ENCODE peak calls at places on chromosomes 7 and 10, in six cellular contexts. W, X, M, Z, A and F are unnamed samples.

GRCh38 chr7:46317256-46317655 is 396.2 kb upstream of the IGFBP3 start:
- DNase-seq in W (no peak), A (no peak), Z (no peak), M (peak; percentile 46), X (no peak), F (no peak)

GRCh38 chr10:15704581-15704968 is 15.1 kb downstream of the ITGA8 start:
- DNase-seq in M (no peak), A (no peak), X (no peak), W (no peak), Z (no peak), F (no peak)

GRCh38 chr7:95772771-95773581 is 622 bp downstream of the DYNC1I1 start:
- DNase-seq in Z (peak; percentile 56), A (no peak), M (no peak), X (no peak), W (peak; percentile 2), F (no peak)

GRCh38 chr7:3464900-3465622 is 164.0 kb downstream of the SDK1 start:
- DNase-seq in W (no peak), M (no peak), X (no peak), A (no peak), Z (no peak), F (no peak)

GRCh38 chr7:21941570-21942224 is 4.0 kb downstream of the CDCA7L start:
- DNase-seq in X (peak; percentile 81), M (peak; percentile 43), W (peak; percentile 5), A (peak; percentile 50), Z (no peak), F (no peak)

GRCh38 chr10:20877986-20878979 is 18.8 kb downstream of the NEBL start:
- DNase-seq in Z (no peak), M (no peak), A (no peak), X (no peak), W (no peak), F (no peak)

GRCh38 chr10:43816351-43817321 is 168.0 kb upstream of the ZNF32 start:
- DNase-seq in Z (no peak), M (peak; percentile 72), X (peak; percentile 51), A (peak; percentile 79), W (peak; percentile 71), F (no peak)

GRCh38 chr10:87771871-87772500 is 46.0 kb downstream of the ATAD1 start:
- DNase-seq in X (peak; percentile 44), Z (no peak), M (peak; percentile 20), A (peak; percentile 27), W (no peak), F (no peak)

GRCh38 chr7:28180031-28180363 is 598 bp downstream of the JAZF1 start:
- DNase-seq in Z (no peak), A (no peak), X (no peak), M (no peak), W (no peak), F (no peak)

GRCh38 chr7:47153076-47153475 is 428.8 kb downstream of the TNS3 start:
- DNase-seq in X (peak; percentile 69), Z (no peak), A (no peak), W (peak; percentile 44), M (peak; percentile 96), F (peak; percentile 1)

DNA sequence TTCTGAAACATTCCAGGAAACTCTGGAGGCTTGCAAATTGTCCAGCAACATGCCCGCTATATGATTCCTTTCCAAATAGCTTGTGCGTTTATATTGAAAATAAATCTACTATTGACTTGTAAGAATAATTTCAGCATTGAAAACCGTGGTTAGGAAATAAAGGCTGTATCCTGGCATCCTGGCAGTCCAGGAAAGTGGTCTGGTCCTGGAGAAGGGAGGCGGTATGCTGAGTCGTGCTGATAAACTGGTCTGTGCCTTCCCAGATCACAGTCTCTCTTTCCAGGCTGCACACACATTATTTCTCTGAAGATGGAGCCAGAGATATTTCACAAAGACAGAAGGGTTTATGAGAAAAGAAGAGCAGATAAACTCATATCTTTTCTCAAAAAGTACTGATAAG is 350.1 kb upstream of the COBL start:
- DNase-seq in Z (no peak), W (no peak), M (no peak), X (no peak), A (no peak), F (no peak)
- TF ChIP-seq CTCF in Z (no peak), W (no peak), M (no peak), X (no peak), A (no peak), F (peak; percentile 43)

DNA sequence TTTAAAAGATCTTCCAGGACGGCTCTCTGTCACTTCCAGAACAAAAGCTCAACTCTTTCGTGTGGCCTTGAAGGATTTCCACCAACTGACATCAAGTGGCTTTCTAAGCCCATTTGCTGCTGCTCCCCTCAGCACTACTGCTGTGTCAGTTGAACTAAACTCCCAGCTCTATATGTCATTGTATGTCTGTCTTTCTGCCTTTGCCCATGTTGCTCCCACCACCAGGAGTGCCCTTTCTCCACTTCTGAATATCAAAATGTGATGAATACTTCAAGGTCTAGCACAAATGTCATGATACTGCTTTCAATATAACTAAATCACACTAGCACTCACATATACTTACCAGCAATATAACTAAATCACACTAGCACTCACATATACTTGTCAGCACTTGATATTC is 138.3 kb downstream of the ATXN7L1 start:
- DNase-seq in W (no peak), M (no peak), A (no peak), X (no peak), Z (no peak), F (no peak)
- TF ChIP-seq CTCF in W (no peak), M (peak; percentile 16), A (no peak), X (peak; percentile 34), Z (no peak), F (no peak)

GRCh38 chr7:26365897-26366267 is 74.2 kb downstream of the SNX10 start:
- DNase-seq in A (no peak), Z (no peak), W (no peak), M (no peak), X (no peak), F (no peak)

GRCh38 chr7:26367219-26367711 is 75.6 kb downstream of the SNX10 start:
- DNase-seq in A (no peak), W (no peak), M (no peak), Z (no peak), X (no peak), F (no peak)

GRCh38 chr7:26369519-26370385 is 78.1 kb downstream of the SNX10 start:
- DNase-seq in A (peak; percentile 48), M (peak; percentile 43), X (peak; percentile 63), Z (no peak), W (peak; percentile 72), F (no peak)

GRCh38 chr7:26365077-26365896 is 73.6 kb downstream of the SNX10 start:
- DNase-seq in M (peak; percentile 77), X (peak; percentile 89), W (peak; percentile 79), Z (no peak), A (peak; percentile 92), F (peak; percentile 74)

GRCh38 chr7:26368542-26368941 is 76.9 kb downstream of the SNX10 start:
- DNase-seq in W (no peak), X (peak; percentile 13), Z (no peak), M (peak; percentile 23), A (no peak), F (no peak)
- TF ChIP-seq CTCF in W (no peak), X (peak; percentile 62), Z (no peak), M (no peak), A (no peak), F (peak; percentile 55)

DNA sequence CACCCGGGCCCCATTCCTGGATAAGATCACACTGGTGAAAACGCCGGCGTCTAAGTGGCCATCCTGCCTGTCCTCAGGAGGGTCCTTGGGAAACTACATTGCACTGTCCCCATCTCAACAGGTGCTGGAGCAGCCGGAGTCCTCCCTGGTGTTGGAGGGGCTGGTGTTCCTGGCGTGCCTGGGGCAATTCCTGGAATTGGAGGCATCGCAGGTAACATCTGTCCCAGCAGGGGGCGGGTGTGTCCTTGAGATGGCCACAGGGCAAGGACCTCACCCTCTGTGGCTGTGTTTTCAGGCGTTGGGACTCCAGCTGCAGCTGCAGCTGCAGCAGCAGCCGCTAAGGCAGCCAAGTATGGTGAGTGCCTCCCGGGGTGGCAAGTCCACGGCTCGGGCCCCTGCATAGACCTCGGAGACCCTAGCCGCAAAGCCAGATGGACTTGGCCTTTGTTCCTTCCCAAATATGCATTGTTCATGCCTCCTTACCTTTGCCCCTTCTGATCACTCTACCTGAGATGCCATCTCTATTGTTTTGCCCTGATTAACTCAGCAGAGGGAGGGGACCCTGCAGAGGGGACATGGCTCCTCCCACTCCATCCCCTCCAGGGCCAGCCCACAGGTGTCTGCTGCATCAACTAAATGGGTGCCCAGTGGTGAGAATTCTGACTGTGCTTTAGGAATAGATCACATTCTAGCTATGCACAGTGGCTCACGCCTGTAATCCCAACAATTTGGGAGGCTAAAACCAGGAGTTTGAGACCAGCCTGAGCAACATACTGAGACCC is 23.8 kb downstream of the ELN start:
- DNase-seq in W (peak; percentile 77), X (peak; percentile 52), Z (peak; percentile 59), A (peak; percentile 51), M (no peak), F (no peak)
- TF ChIP-seq CTCF in W (peak; percentile 15), X (peak; percentile 56), Z (no peak), A (peak; percentile 13), M (peak; percentile 31), F (peak; percentile 45)

GRCh38 chr7:154905615-154906014 is 97.3 kb downstream of the PAXIP1 start:
- DNase-seq in W (no peak), Z (no peak), X (no peak), M (no peak), A (no peak), F (no peak)

GRCh38 chr7:154898973-154899855 is 103.7 kb downstream of the PAXIP1 start:
- DNase-seq in M (no peak), A (no peak), X (no peak), Z (no peak), W (no peak), F (no peak)

GRCh38 chr7:154902600-154903082 is 100.3 kb downstream of the PAXIP1 start:
- DNase-seq in W (no peak), A (no peak), M (no peak), Z (no peak), X (no peak), F (no peak)

GRCh38 chr7:154903083-154903731 is 99.7 kb downstream of the PAXIP1 start:
- DNase-seq in A (no peak), Z (no peak), W (no peak), X (no peak), M (no peak), F (no peak)

DNA sequence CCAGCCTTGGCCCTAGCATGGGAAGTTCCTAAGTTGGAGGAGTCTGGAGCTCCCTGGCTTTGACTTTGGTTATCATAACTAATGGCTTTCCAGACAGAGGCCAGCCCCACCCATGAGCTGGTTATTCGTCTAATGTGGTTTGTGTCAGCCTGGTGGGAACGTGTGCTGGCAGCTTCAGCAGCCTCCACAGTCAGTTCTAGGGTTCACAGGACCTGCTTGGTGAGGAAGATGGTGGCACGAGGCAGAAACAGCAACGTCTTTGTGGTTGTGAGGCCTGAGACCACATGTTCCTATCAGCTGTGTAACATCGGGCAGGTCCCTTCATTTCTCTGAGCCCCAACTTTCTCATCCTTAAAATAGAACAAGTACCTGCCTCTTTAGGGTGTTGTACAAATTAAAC is 103.0 kb downstream of the PAXIP1 start:
- DNase-seq in Z (no peak), X (no peak), W (no peak), A (no peak), M (no peak), F (no peak)
- TF ChIP-seq CTCF in Z (no peak), X (no peak), W (no peak), A (no peak), M (no peak), F (no peak)

GRCh38 chr7:74360008-74360407 is 70.8 kb downstream of the CLIP2 start:
- DNase-seq in X (no peak), A (no peak), M (no peak), Z (no peak), W (no peak), F (no peak)

GRCh38 chr7:74365320-74366022 is 76.3 kb downstream of the CLIP2 start:
- DNase-seq in W (peak; percentile 87), M (peak; percentile 43), Z (peak; percentile 67), X (peak; percentile 75), A (no peak), F (no peak)

GRCh38 chr7:74362262-74362661 is 73.1 kb downstream of the CLIP2 start:
- DNase-seq in A (no peak), Z (no peak), X (no peak), M (no peak), W (no peak), F (no peak)

GRCh38 chr7:74364061-74364460 is 74.9 kb downstream of the CLIP2 start:
- DNase-seq in M (no peak), A (no peak), Z (no peak), X (no peak), W (no peak), F (no peak)
- TF ChIP-seq CTCF in M (no peak), A (peak; percentile 2), Z (no peak), X (no peak), W (no peak), F (no peak)